ENCODE peak calls at places on chromosome 5, in six cellular contexts. One of them, this sample, is unnamed.

GRCh38 chr5:59058237-59058636 is 475.4 kb downstream of the RAB3C start:
- DNase-seq in fibroblast of villous mesenchyme: no peak
- DNase-seq in epithelial cell of esophagus: no peak
- DNase-seq in lung: no peak
- DNase-seq in type B pancreatic cell: no peak
- DNase-seq in uterus: no peak
- DNase-seq in this sample: no peak

GRCh38 chr5:73564018-73564417 is 1.4 kb downstream of the ANKRA2 start:
- DNase-seq in fibroblast of villous mesenchyme: peak
- DNase-seq in epithelial cell of esophagus: no peak
- DNase-seq in lung: no peak
- DNase-seq in type B pancreatic cell: no peak
- DNase-seq in uterus: no peak
- DNase-seq in this sample: no peak

GRCh38 chr5:55904152-55904551 is 53.0 kb downstream of the IL31RA start:
- DNase-seq in fibroblast of villous mesenchyme: no peak
- DNase-seq in epithelial cell of esophagus: no peak
- DNase-seq in lung: no peak
- DNase-seq in type B pancreatic cell: no peak
- DNase-seq in uterus: no peak
- DNase-seq in this sample: no peak

GRCh38 chr5:119578937-119579336 is 50.4 kb upstream of the FAM170A start:
- DNase-seq in fibroblast of villous mesenchyme: peak
- DNase-seq in epithelial cell of esophagus: peak
- DNase-seq in lung: no peak
- DNase-seq in type B pancreatic cell: no peak
- DNase-seq in uterus: no peak
- DNase-seq in this sample: no peak

GRCh38 chr5:81994679-81995078 is 22.9 kb downstream of the ATG10 start:
- DNase-seq in fibroblast of villous mesenchyme: no peak
- DNase-seq in epithelial cell of esophagus: peak
- DNase-seq in lung: no peak
- DNase-seq in type B pancreatic cell: no peak
- DNase-seq in uterus: no peak
- DNase-seq in this sample: no peak

GRCh38 chr5:119179857-119180641 is 109.2 kb downstream of the DMXL1 start:
- DNase-seq in fibroblast of villous mesenchyme: peak
- DNase-seq in epithelial cell of esophagus: peak
- DNase-seq in lung: no peak
- DNase-seq in type B pancreatic cell: no peak
- DNase-seq in uterus: no peak
- DNase-seq in this sample: no peak

GRCh38 chr5:62964428-62964827 is 385.8 kb downstream of the LRRC70 start:
- DNase-seq in fibroblast of villous mesenchyme: no peak
- DNase-seq in epithelial cell of esophagus: no peak
- DNase-seq in lung: no peak
- DNase-seq in type B pancreatic cell: no peak
- DNase-seq in uterus: no peak
- DNase-seq in this sample: no peak

GRCh38 chr5:85069659-85070640 is 685.3 kb upstream of the EDIL3 start:
- DNase-seq in fibroblast of villous mesenchyme: no peak
- DNase-seq in epithelial cell of esophagus: peak
- DNase-seq in lung: no peak
- DNase-seq in type B pancreatic cell: no peak
- DNase-seq in uterus: no peak
- DNase-seq in this sample: no peak

GRCh38 chr5:113231653-113232000 is 203.2 kb downstream of the TSSK1B start:
- DNase-seq in fibroblast of villous mesenchyme: no peak
- DNase-seq in epithelial cell of esophagus: no peak
- DNase-seq in lung: no peak
- DNase-seq in type B pancreatic cell: no peak
- DNase-seq in uterus: no peak
- DNase-seq in this sample: no peak

GRCh38 chr5:149152317-149152746 is 11.0 kb downstream of the ABLIM3 start:
- DNase-seq in fibroblast of villous mesenchyme: peak
- DNase-seq in epithelial cell of esophagus: no peak
- DNase-seq in lung: no peak
- DNase-seq in type B pancreatic cell: no peak
- DNase-seq in uterus: no peak
- DNase-seq in this sample: no peak

GRCh38 chr5:127080001-127080478 is 6.7 kb upstream of the C5orf63 start:
- DNase-seq in fibroblast of villous mesenchyme: peak
- DNase-seq in epithelial cell of esophagus: peak
- DNase-seq in lung: no peak
- DNase-seq in type B pancreatic cell: no peak
- DNase-seq in uterus: no peak
- DNase-seq in this sample: no peak

GRCh38 chr5:45795458-45795857 is 99.3 kb upstream of the HCN1 start:
- DNase-seq in fibroblast of villous mesenchyme: no peak
- DNase-seq in epithelial cell of esophagus: no peak
- DNase-seq in lung: no peak
- DNase-seq in type B pancreatic cell: no peak
- DNase-seq in uterus: no peak
- DNase-seq in this sample: no peak

GRCh38 chr5:172837640-172838039 is 3.6 kb downstream of the ERGIC1 start:
- DNase-seq in fibroblast of villous mesenchyme: no peak
- DNase-seq in epithelial cell of esophagus: no peak
- DNase-seq in lung: peak
- DNase-seq in type B pancreatic cell: no peak
- DNase-seq in uterus: no peak
- DNase-seq in this sample: no peak

GRCh38 chr5:8213701-8214240 is 344.8 kb downstream of the MTRR start:
- DNase-seq in fibroblast of villous mesenchyme: no peak
- DNase-seq in epithelial cell of esophagus: no peak
- DNase-seq in lung: no peak
- DNase-seq in type B pancreatic cell: no peak
- DNase-seq in uterus: no peak
- DNase-seq in this sample: no peak

GRCh38 chr5:74394543-74394923 is 246.0 kb downstream of the ENC1 start:
- DNase-seq in fibroblast of villous mesenchyme: no peak
- DNase-seq in epithelial cell of esophagus: no peak
- DNase-seq in lung: no peak
- DNase-seq in type B pancreatic cell: no peak
- DNase-seq in uterus: no peak
- DNase-seq in this sample: no peak

GRCh38 chr5:123429993-123430392 is 6.8 kb upstream of the CEP120 start:
- DNase-seq in fibroblast of villous mesenchyme: peak
- DNase-seq in epithelial cell of esophagus: peak
- DNase-seq in lung: no peak
- DNase-seq in type B pancreatic cell: no peak
- DNase-seq in uterus: no peak
- DNase-seq in this sample: no peak

GRCh38 chr5:134041570-134042411 is 37.0 kb upstream of the VDAC1 start:
- DNase-seq in fibroblast of villous mesenchyme: no peak
- DNase-seq in epithelial cell of esophagus: no peak
- DNase-seq in lung: no peak
- DNase-seq in type B pancreatic cell: no peak
- DNase-seq in uterus: no peak
- DNase-seq in this sample: no peak

GRCh38 chr5:36660397-36661049 is 54.1 kb downstream of the SLC1A3 start:
- DNase-seq in fibroblast of villous mesenchyme: no peak
- DNase-seq in epithelial cell of esophagus: peak
- DNase-seq in lung: no peak
- DNase-seq in type B pancreatic cell: no peak
- DNase-seq in uterus: no peak
- DNase-seq in this sample: no peak

GRCh38 chr5:36657563-36657995 is 51.2 kb downstream of the SLC1A3 start:
- DNase-seq in fibroblast of villous mesenchyme: peak
- DNase-seq in epithelial cell of esophagus: peak
- DNase-seq in lung: peak
- DNase-seq in type B pancreatic cell: no peak
- DNase-seq in uterus: peak
- DNase-seq in this sample: no peak

GRCh38 chr5:36659406-36659805 is 53.0 kb downstream of the SLC1A3 start:
- DNase-seq in fibroblast of villous mesenchyme: no peak
- DNase-seq in epithelial cell of esophagus: peak
- DNase-seq in lung: no peak
- DNase-seq in type B pancreatic cell: no peak
- DNase-seq in uterus: no peak
- DNase-seq in this sample: no peak

GRCh38 chr5:36656556-36656955 is 50.1 kb downstream of the SLC1A3 start:
- DNase-seq in fibroblast of villous mesenchyme: no peak
- DNase-seq in epithelial cell of esophagus: peak
- DNase-seq in lung: no peak
- DNase-seq in type B pancreatic cell: no peak
- DNase-seq in uterus: no peak
- DNase-seq in this sample: no peak

DNA sequence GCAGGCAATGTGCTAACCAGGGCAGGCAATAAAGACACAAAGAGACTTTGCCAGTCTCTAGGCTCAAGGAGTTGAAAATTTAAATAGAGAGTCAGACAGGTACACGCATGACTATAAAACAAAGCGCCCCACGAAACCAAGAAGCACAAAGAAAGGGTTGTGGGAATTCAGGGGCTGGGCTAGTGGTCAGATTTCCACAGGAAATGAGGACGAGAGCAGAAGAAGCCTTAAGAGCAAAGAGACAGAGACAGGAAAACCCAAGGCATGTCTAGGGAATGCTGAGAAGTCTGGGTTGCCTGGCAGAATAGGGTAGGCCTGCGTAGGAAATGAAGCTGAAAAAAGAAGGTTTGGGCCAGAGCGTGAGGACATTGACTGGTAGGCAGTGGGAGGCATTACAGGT is 51.6 kb downstream of the SLC1A3 start:
- DNase-seq in fibroblast of villous mesenchyme: no peak
- DNase-seq in epithelial cell of esophagus: no peak
- DNase-seq in lung: no peak
- DNase-seq in type B pancreatic cell: no peak
- DNase-seq in uterus: no peak
- DNase-seq in this sample: no peak
- TF ChIP-seq CTCF in fibroblast of villous mesenchyme: no peak
- TF ChIP-seq CTCF in epithelial cell of esophagus: no peak
- TF ChIP-seq CTCF in lung: no peak
- TF ChIP-seq CTCF in type B pancreatic cell: no peak
- TF ChIP-seq CTCF in uterus: no peak
- TF ChIP-seq CTCF in this sample: no peak

DNA sequence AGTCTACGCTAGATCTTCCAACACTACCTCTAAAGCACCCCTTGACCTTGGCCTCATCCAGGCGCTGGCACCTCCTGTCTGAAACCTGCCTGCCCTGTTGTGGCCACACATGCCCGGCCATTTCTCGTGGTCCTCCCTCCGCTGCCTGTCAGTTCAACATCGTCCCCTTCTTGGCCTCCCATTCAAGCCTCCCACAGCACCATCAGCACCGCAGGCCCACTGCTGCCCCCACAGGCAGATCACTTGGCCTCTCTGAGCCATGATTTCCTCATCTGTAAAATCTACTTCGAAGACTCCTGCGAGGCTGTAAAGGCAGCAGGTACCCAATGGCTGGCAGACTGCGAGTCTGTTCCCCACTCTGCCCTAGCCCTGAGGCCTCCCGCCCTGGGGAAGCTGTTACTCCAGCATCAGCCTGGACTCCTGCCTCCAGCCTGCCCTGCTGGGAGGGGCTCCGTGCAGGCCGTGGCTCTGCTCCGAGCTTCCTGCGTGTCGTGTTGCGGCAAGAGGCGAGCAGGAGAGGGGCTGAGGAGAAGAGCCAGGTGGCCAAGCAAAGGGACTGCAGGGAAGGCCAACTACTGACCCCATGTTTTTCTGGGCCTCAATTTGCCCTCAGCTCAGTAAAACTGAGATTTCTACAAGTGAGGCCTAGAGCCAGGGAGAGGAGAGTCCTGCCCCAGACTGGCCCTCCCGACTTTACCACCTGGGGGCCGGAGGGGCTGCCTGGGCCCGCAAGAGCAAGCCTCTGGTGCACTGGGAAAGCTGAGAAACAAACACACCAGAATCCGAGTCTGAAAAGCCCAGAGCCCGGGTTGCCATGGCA is 70.5 kb upstream of the LRRTM2 start:
- DNase-seq in fibroblast of villous mesenchyme: no peak
- DNase-seq in epithelial cell of esophagus: no peak
- DNase-seq in lung: no peak
- DNase-seq in type B pancreatic cell: peak
- DNase-seq in uterus: no peak
- DNase-seq in this sample: no peak
- TF ChIP-seq CTCF in fibroblast of villous mesenchyme: no peak
- TF ChIP-seq CTCF in epithelial cell of esophagus: no peak
- TF ChIP-seq CTCF in lung: no peak
- TF ChIP-seq CTCF in type B pancreatic cell: peak
- TF ChIP-seq CTCF in uterus: no peak
- TF ChIP-seq CTCF in this sample: no peak

DNA sequence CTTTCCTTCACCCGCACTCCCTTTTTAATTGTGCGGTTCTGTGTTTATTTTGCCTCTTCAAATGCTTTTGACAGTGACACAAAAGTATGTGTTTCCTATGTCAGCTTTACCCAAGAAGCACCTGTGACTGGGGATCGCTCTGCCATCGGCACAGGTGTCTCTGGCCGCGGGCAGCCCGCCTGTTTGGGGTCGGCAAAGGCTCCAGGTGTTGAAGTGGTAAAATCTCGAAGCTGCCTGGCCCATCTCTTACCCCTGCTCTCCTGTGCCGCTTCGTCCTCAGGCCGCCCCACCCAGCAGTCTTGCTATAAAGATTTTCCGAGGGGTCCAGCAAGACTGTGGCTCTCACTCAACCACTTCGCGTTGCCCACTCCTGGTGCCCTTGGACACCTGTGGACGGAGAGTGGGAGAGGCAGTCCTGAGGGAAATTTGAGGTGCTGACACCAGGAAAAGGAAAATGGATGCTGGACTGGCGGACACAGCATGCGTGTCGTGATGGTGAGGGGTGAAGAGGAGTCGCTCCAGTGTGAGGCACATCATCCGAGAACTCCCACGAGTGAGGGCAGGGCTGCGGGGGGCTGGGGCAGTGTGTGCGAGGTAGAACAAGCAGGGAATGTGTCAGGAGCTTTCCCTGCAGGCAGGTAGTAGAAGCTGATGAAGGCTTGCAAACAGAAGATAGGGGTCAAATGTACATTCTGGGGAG is 29.1 kb upstream of the CEP72 start:
- DNase-seq in fibroblast of villous mesenchyme: no peak
- DNase-seq in epithelial cell of esophagus: no peak
- DNase-seq in lung: no peak
- DNase-seq in type B pancreatic cell: no peak
- DNase-seq in uterus: no peak
- DNase-seq in this sample: no peak
- TF ChIP-seq CTCF in fibroblast of villous mesenchyme: no peak
- TF ChIP-seq CTCF in epithelial cell of esophagus: no peak
- TF ChIP-seq CTCF in lung: no peak
- TF ChIP-seq CTCF in type B pancreatic cell: no peak
- TF ChIP-seq CTCF in uterus: no peak
- TF ChIP-seq CTCF in this sample: no peak

DNA sequence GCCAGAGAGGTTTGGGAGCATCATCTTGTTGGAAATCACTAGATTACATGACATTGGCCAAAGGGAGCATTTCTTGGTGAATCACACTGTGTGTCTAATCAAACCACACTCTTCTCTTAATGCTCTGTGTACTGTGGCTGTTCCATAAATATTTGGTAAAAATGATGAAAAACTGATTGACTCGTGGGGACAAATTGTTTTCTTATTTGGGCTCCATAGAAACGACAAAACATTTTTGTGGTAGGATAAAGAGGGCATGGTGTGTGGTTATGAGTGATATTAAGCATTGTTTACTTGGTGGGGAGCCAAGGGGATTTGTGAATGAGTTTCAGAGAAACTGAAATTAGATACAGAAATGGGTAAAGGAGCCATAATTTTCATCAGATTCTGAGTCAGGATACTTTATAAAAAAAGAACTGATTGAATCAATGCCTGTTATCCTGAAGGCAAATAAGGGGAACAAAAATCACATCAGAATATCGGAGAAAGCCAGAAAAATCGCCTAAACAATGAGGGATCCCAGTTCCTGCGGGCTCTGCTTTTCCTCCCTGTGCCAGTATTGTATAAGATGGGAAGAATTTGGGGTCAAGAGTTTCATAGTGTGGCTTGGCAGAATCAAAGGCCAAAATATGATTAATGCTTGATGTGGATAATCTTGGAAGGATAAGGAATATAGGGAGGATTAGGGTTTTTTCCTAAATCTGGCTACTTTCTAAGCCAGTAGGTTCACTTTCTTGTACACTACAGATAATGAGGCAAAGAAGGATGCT is 33.3 kb downstream of the FBXL7 start:
- DNase-seq in fibroblast of villous mesenchyme: no peak
- DNase-seq in epithelial cell of esophagus: no peak
- DNase-seq in lung: no peak
- DNase-seq in type B pancreatic cell: no peak
- DNase-seq in uterus: no peak
- DNase-seq in this sample: no peak
- TF ChIP-seq CTCF in fibroblast of villous mesenchyme: no peak
- TF ChIP-seq CTCF in epithelial cell of esophagus: no peak
- TF ChIP-seq CTCF in lung: no peak
- TF ChIP-seq CTCF in type B pancreatic cell: no peak
- TF ChIP-seq CTCF in uterus: no peak
- TF ChIP-seq CTCF in this sample: no peak

This sample was measured in omental fat pad.